ENCODE peak calls at places on chromosomes 13 and 19, in five cellular contexts. Z is effector memory CD4-positive, alpha-beta T cell; O is transverse colon; A is A673; F is OCI-LY7. I is an unnamed sample.

GRCh38 chr13:92842145-92842544 is 384.5 kb upstream of the GPC6 start:
- DNase-seq in Z (no peak), O (no peak), A (no peak), F (no peak), I (no peak)

GRCh38 chr19:1239796-1240737 is 1.5 kb upstream of the ATP5F1D start:
- DNase-seq in Z (peak; percentile 87), O (peak; percentile 88), A (peak; percentile 96), F (peak; percentile 89), I (peak; percentile 97)

GRCh38 chr19:1468274-1469199 is 10.5 kb downstream of the C19orf25 start:
- DNase-seq in Z (no peak), O (no peak), A (peak; percentile 65), F (peak; percentile 29), I (peak; percentile 35)

GRCh38 chr19:5694952-5695648 is 5.0 kb downstream of the RPL36 start:
- DNase-seq in Z (no peak), O (no peak), A (no peak), F (no peak), I (no peak)

GRCh38 chr19:16637535-16637934 is 9.5 kb upstream of the MED26 start:
- DNase-seq in Z (no peak), O (no peak), A (no peak), F (no peak), I (no peak)

GRCh38 chr13:27821566-27821965 is 29.3 kb downstream of the GSX1 start:
- DNase-seq in Z (no peak), O (no peak), A (no peak), F (no peak), I (no peak)

GRCh38 chr13:23718916-23719470 is 148.8 kb downstream of the TNFRSF19 start:
- DNase-seq in Z (no peak), O (no peak), A (no peak), F (no peak), I (no peak)

GRCh38 chr13:112905086-112905485 is 63.9 kb upstream of the MCF2L start:
- DNase-seq in Z (no peak), O (no peak), A (no peak), F (no peak), I (no peak)

GRCh38 chr19:50838239-50838638 is 4.9 kb upstream of the KLK15 start:
- DNase-seq in Z (no peak), O (no peak), A (peak; percentile 51), F (peak; percentile 49), I (no peak)

GRCh38 chr13:85528578-85529215 is 270.5 kb downstream of the SLITRK6 start:
- DNase-seq in Z (no peak), O (no peak), A (no peak), F (no peak), I (no peak)

GRCh38 chr13:96460571-96460970 is 370.7 kb downstream of the HS6ST3 start:
- DNase-seq in Z (no peak), O (no peak), A (no peak), F (no peak), I (peak; percentile 44)

GRCh38 chr13:97757807-97758206 is 195.7 kb upstream of the IPO5 start:
- DNase-seq in Z (no peak), O (no peak), A (peak; percentile 33), F (no peak), I (peak; percentile 79)

GRCh38 chr19:13974073-13974472 is 21.8 kb downstream of the DCAF15 start:
- DNase-seq in Z (no peak), O (no peak), A (peak; percentile 42), F (peak; percentile 84), I (no peak)

GRCh38 chr13:67094952-67095351 is 135.2 kb downstream of the PCDH9 start:
- DNase-seq in Z (no peak), O (no peak), A (no peak), F (no peak), I (no peak)

GRCh38 chr13:51731759-51732158 is 72.2 kb downstream of the DHRS12 start:
- DNase-seq in Z (no peak), O (no peak), A (peak; percentile 55), F (no peak), I (no peak)

GRCh38 chr13:80341771-80342271 is 895 bp upstream of the SPRY2 start:
- DNase-seq in Z (no peak), O (peak; percentile 54), A (peak; percentile 89), F (no peak), I (peak; percentile 72)

GRCh38 chr13:42239644-42240043 is 32.3 kb upstream of the AKAP11 start:
- DNase-seq in Z (no peak), O (no peak), A (no peak), F (no peak), I (no peak)

GRCh38 chr13:81048026-81048461 is 707.1 kb upstream of the SPRY2 start:
- DNase-seq in Z (no peak), O (no peak), A (no peak), F (no peak), I (no peak)

GRCh38 chr13:52104624-52105023 is 24.2 kb downstream of the NEK5 start:
- DNase-seq in Z (no peak), O (no peak), A (peak; percentile 8), F (no peak), I (no peak)

GRCh38 chr19:17214531-17215124 is 529 bp upstream of the USE1 start:
- DNase-seq in Z (no peak), O (no peak), A (no peak), F (no peak), I (no peak)

GRCh38 chr19:55322495-55322894 is 2.6 kb downstream of the TMEM150B start:
- DNase-seq in Z (no peak), O (peak; percentile 77), A (no peak), F (no peak), I (no peak)

GRCh38 chr13:46647514-46648065 is 94.6 kb downstream of the LRCH1 start:
- DNase-seq in Z (no peak), O (no peak), A (no peak), F (no peak), I (no peak)

GRCh38 chr19:29119582-29119981 is 93.4 kb downstream of the UQCRFS1 start:
- DNase-seq in Z (no peak), O (no peak), A (no peak), F (no peak), I (no peak)

GRCh38 chr19:27742041-27742440 is 1470.9 kb downstream of the UQCRFS1 start:
- DNase-seq in Z (no peak), O (no peak), A (no peak), F (no peak), I (no peak)

GRCh38 chr13:113150545-113151365 is 7.7 kb upstream of the PROZ start:
- DNase-seq in Z (no peak), O (no peak), A (no peak), F (no peak), I (no peak)

GRCh38 chr19:31528261-31528660 is 179.0 kb upstream of the TSHZ3 start:
- DNase-seq in Z (no peak), O (no peak), A (no peak), F (no peak), I (no peak)

GRCh38 chr19:14081797-14082674 is 3.5 kb downstream of the C19orf67 start:
- DNase-seq in Z (peak; percentile 22), O (peak; percentile 48), A (no peak), F (no peak), I (peak; percentile 85)

GRCh38 chr13:76519685-76520084 is 366.5 kb downstream of the KCTD12 start:
- DNase-seq in Z (no peak), O (no peak), A (no peak), F (no peak), I (no peak)

GRCh38 chr19:18053571-18054219 is 33.0 kb downstream of the IL12RB1 start:
- DNase-seq in Z (no peak), O (no peak), A (no peak), F (no peak), I (no peak)

GRCh38 chr13:71524245-71525002 is 342.6 kb downstream of the DACH1 start:
- DNase-seq in Z (no peak), O (no peak), A (no peak), F (no peak), I (no peak)

GRCh38 chr19:29269641-29270040 is 56.7 kb upstream of the UQCRFS1 start:
- DNase-seq in Z (no peak), O (no peak), A (no peak), F (no peak), I (peak; percentile 54)

GRCh38 chr13:99310382-99311031 is 3.3 kb upstream of the GPR183 start:
- DNase-seq in Z (no peak), O (no peak), A (no peak), F (no peak), I (no peak)

GRCh38 chr19:52601025-52601973 is 31.2 kb downstream of the ZNF701 start:
- DNase-seq in Z (peak; percentile 87), O (peak; percentile 98), A (peak; percentile 89), F (peak; percentile 89), I (peak; percentile 98)
- H3K27ac ChIP-seq in Z (peak overlapping the region; percentile 64), O (peak overlapping the region; percentile 87), A (no peak overlapping the region), F (peak overlapping the region; percentile 4), I (no peak overlapping the region)

GRCh38 chr19:44820648-44821609 is 12.0 kb downstream of the BCAM start:
- DNase-seq in Z (no peak), O (no peak), A (no peak), F (no peak), I (peak; percentile 87)

GRCh38 chr19:44819246-44819832 is 10.4 kb downstream of the BCAM start:
- DNase-seq in Z (no peak), O (no peak), A (no peak), F (no peak), I (no peak)

GRCh38 chr19:44818470-44818856 is 9.6 kb downstream of the BCAM start:
- DNase-seq in Z (no peak), O (no peak), A (no peak), F (no peak), I (peak; percentile 16)

GRCh38 chr19:44816301-44816700 is 7.4 kb downstream of the BCAM start:
- DNase-seq in Z (no peak), O (no peak), A (no peak), F (no peak), I (peak; percentile 13)

GRCh38 chr19:44817725-44818469 is 9.0 kb downstream of the BCAM start:
- DNase-seq in Z (no peak), O (no peak), A (no peak), F (no peak), I (peak; percentile 31)
- H3K27ac ChIP-seq in Z (no peak overlapping the region), O (no peak overlapping the region), A (no peak overlapping the region), F (no peak overlapping the region), I (no peak overlapping the region)

GRCh38 chr19:8519388-8519787 is 5.4 kb upstream of the ZNF414 start:
- DNase-seq in Z (no peak), O (no peak), A (no peak), F (no peak), I (no peak)
- H3K27ac ChIP-seq in Z (peak overlapping the region; percentile 25), O (no peak overlapping the region), A (no peak overlapping the region), F (no peak overlapping the region), I (no peak overlapping the region)

GRCh38 chr13:41053384-41053826 is 7.9 kb upstream of the WBP4 start:
- DNase-seq in Z (no peak), O (no peak), A (no peak), F (peak; percentile 71), I (no peak)

GRCh38 chr13:41056194-41056593 is 5.1 kb upstream of the WBP4 start:
- DNase-seq in Z (no peak), O (no peak), A (no peak), F (no peak), I (no peak)

GRCh38 chr13:41056996-41057711 is 4.2 kb upstream of the WBP4 start:
- DNase-seq in Z (no peak), O (no peak), A (no peak), F (no peak), I (no peak)

GRCh38 chr13:41054212-41054877 is 7.0 kb upstream of the WBP4 start:
- DNase-seq in Z (no peak), O (peak; percentile 42), A (peak; percentile 77), F (peak; percentile 84), I (no peak)

GRCh38 chr13:41054919-41055619 is 6.2 kb upstream of the WBP4 start:
- DNase-seq in Z (no peak), O (no peak), A (peak; percentile 49), F (peak; percentile 60), I (no peak)
- H3K27ac ChIP-seq in Z (no peak overlapping the region), O (peak overlapping the region; percentile 78), A (no peak overlapping the region), F (peak overlapping the region; percentile 75), I (peak overlapping the region; percentile 72)

I was measured in right cardiac atrium.